ENCODE peak calls at places on chromosomes 11 and 22, in ten cellular contexts. One of them, this sample, is unnamed.

GRCh38 chr11:130511765-130512164 is 63.3 kb downstream of the ADAMTS15 start:
- DNase-seq in Caco-2: no peak
- DNase-seq in endothelial cell of umbilical vein: no peak
- DNase-seq in neuronal stem cell: no peak
- DNase-seq in SJCRH30: no peak
- DNase-seq in AG04450: no peak
- DNase-seq in mucosa of descending colon: no peak
- DNase-seq in effector memory CD4-positive, alpha-beta T cell: no peak
- DNase-seq in fibroblast of mammary gland: peak; percentile 50
- DNase-seq in heart right ventricle: no peak
- DNase-seq in this sample: no peak

GRCh38 chr22:31178859-31179258 is 18.9 kb downstream of the RNF185 start:
- DNase-seq in endothelial cell of umbilical vein: no peak
- DNase-seq in neuronal stem cell: no peak
- DNase-seq in effector memory CD4-positive, alpha-beta T cell: no peak
- DNase-seq in fibroblast of mammary gland: no peak
- DNase-seq in Caco-2: no peak
- DNase-seq in SJCRH30: no peak
- DNase-seq in mucosa of descending colon: no peak
- DNase-seq in AG04450: no peak
- DNase-seq in heart right ventricle: no peak
- DNase-seq in this sample: no peak

GRCh38 chr22:41364955-41365354 is 16.8 kb upstream of the TEF start:
- DNase-seq in endothelial cell of umbilical vein: no peak
- DNase-seq in SJCRH30: no peak
- DNase-seq in AG04450: no peak
- DNase-seq in fibroblast of mammary gland: no peak
- DNase-seq in neuronal stem cell: no peak
- DNase-seq in heart right ventricle: no peak
- DNase-seq in mucosa of descending colon: no peak
- DNase-seq in effector memory CD4-positive, alpha-beta T cell: no peak
- DNase-seq in Caco-2: no peak
- DNase-seq in this sample: no peak

GRCh38 chr11:131677832-131678470 is 307.5 kb downstream of the NTM start:
- DNase-seq in effector memory CD4-positive, alpha-beta T cell: no peak
- DNase-seq in SJCRH30: no peak
- DNase-seq in endothelial cell of umbilical vein: no peak
- DNase-seq in mucosa of descending colon: no peak
- DNase-seq in AG04450: no peak
- DNase-seq in fibroblast of mammary gland: no peak
- DNase-seq in Caco-2: no peak
- DNase-seq in neuronal stem cell: no peak
- DNase-seq in heart right ventricle: no peak
- DNase-seq in this sample: no peak

GRCh38 chr11:62931501-62932278 is 10.5 kb upstream of the CHRM1 start:
- DNase-seq in mucosa of descending colon: no peak
- DNase-seq in fibroblast of mammary gland: peak; percentile 18
- DNase-seq in Caco-2: no peak
- DNase-seq in neuronal stem cell: no peak
- DNase-seq in AG04450: no peak
- DNase-seq in SJCRH30: peak; percentile 44
- DNase-seq in endothelial cell of umbilical vein: no peak
- DNase-seq in effector memory CD4-positive, alpha-beta T cell: no peak
- DNase-seq in heart right ventricle: no peak
- DNase-seq in this sample: no peak

GRCh38 chr11:459511-460220 is 9.6 kb downstream of the PTDSS2 start:
- DNase-seq in SJCRH30: no peak
- DNase-seq in endothelial cell of umbilical vein: no peak
- DNase-seq in AG04450: no peak
- DNase-seq in fibroblast of mammary gland: no peak
- DNase-seq in mucosa of descending colon: no peak
- DNase-seq in neuronal stem cell: no peak
- DNase-seq in effector memory CD4-positive, alpha-beta T cell: no peak
- DNase-seq in Caco-2: no peak
- DNase-seq in heart right ventricle: no peak
- DNase-seq in this sample: no peak

GRCh38 chr22:42622061-42622710 is 7.5 kb upstream of the POLDIP3 start:
- DNase-seq in heart right ventricle: no peak
- DNase-seq in AG04450: no peak
- DNase-seq in SJCRH30: no peak
- DNase-seq in effector memory CD4-positive, alpha-beta T cell: no peak
- DNase-seq in mucosa of descending colon: no peak
- DNase-seq in endothelial cell of umbilical vein: no peak
- DNase-seq in neuronal stem cell: no peak
- DNase-seq in fibroblast of mammary gland: no peak
- DNase-seq in Caco-2: no peak
- DNase-seq in this sample: no peak

GRCh38 chr22:27992294-27993165 is 73.5 kb upstream of the PITPNB start:
- DNase-seq in AG04450: no peak
- DNase-seq in mucosa of descending colon: no peak
- DNase-seq in endothelial cell of umbilical vein: no peak
- DNase-seq in effector memory CD4-positive, alpha-beta T cell: no peak
- DNase-seq in fibroblast of mammary gland: no peak
- DNase-seq in Caco-2: no peak
- DNase-seq in SJCRH30: no peak
- DNase-seq in neuronal stem cell: no peak
- DNase-seq in heart right ventricle: no peak
- DNase-seq in this sample: no peak

GRCh38 chr22:38034278-38034882 is 22.8 kb upstream of the PICK1 start:
- DNase-seq in AG04450: peak; percentile 81
- DNase-seq in fibroblast of mammary gland: peak; percentile 93
- DNase-seq in effector memory CD4-positive, alpha-beta T cell: no peak
- DNase-seq in heart right ventricle: peak; percentile 74
- DNase-seq in mucosa of descending colon: peak; percentile 53
- DNase-seq in SJCRH30: no peak
- DNase-seq in neuronal stem cell: peak; percentile 43
- DNase-seq in endothelial cell of umbilical vein: peak; percentile 77
- DNase-seq in Caco-2: no peak
- DNase-seq in this sample: no peak

GRCh38 chr11:12472401-12473065 is 95.2 kb downstream of the PARVA start:
- DNase-seq in neuronal stem cell: peak; percentile 38
- DNase-seq in Caco-2: no peak
- DNase-seq in AG04450: no peak
- DNase-seq in endothelial cell of umbilical vein: no peak
- DNase-seq in SJCRH30: peak; percentile 78
- DNase-seq in fibroblast of mammary gland: no peak
- DNase-seq in heart right ventricle: no peak
- DNase-seq in effector memory CD4-positive, alpha-beta T cell: no peak
- DNase-seq in mucosa of descending colon: no peak
- DNase-seq in this sample: no peak

GRCh38 chr22:41367680-41368542 is 13.8 kb upstream of the TEF start:
- DNase-seq in neuronal stem cell: no peak
- DNase-seq in AG04450: no peak
- DNase-seq in endothelial cell of umbilical vein: no peak
- DNase-seq in SJCRH30: peak; percentile 52
- DNase-seq in effector memory CD4-positive, alpha-beta T cell: no peak
- DNase-seq in mucosa of descending colon: no peak
- DNase-seq in Caco-2: peak; percentile 27
- DNase-seq in heart right ventricle: peak; percentile 27
- DNase-seq in fibroblast of mammary gland: peak; percentile 12
- DNase-seq in this sample: no peak

GRCh38 chr11:18754308-18754707 is 28.3 kb upstream of the IGSF22 start:
- DNase-seq in Caco-2: no peak
- DNase-seq in fibroblast of mammary gland: no peak
- DNase-seq in heart right ventricle: no peak
- DNase-seq in effector memory CD4-positive, alpha-beta T cell: no peak
- DNase-seq in mucosa of descending colon: no peak
- DNase-seq in SJCRH30: no peak
- DNase-seq in AG04450: no peak
- DNase-seq in endothelial cell of umbilical vein: peak; percentile 7
- DNase-seq in neuronal stem cell: no peak
- DNase-seq in this sample: no peak

GRCh38 chr22:48948575-48949170 is 879.0 kb downstream of the BRD1 start:
- DNase-seq in neuronal stem cell: no peak
- DNase-seq in endothelial cell of umbilical vein: no peak
- DNase-seq in AG04450: no peak
- DNase-seq in heart right ventricle: no peak
- DNase-seq in Caco-2: no peak
- DNase-seq in mucosa of descending colon: no peak
- DNase-seq in fibroblast of mammary gland: no peak
- DNase-seq in SJCRH30: no peak
- DNase-seq in effector memory CD4-positive, alpha-beta T cell: no peak
- DNase-seq in this sample: no peak
- H3K4me3 ChIP-seq in neuronal stem cell: no peak overlapping the region
- H3K4me3 ChIP-seq in endothelial cell of umbilical vein: no peak overlapping the region
- H3K4me3 ChIP-seq in AG04450: no peak overlapping the region
- H3K4me3 ChIP-seq in heart right ventricle: no peak overlapping the region
- H3K4me3 ChIP-seq in Caco-2: no peak overlapping the region
- H3K4me3 ChIP-seq in mucosa of descending colon: no peak overlapping the region
- H3K4me3 ChIP-seq in fibroblast of mammary gland: no peak overlapping the region
- H3K4me3 ChIP-seq in SJCRH30: no peak overlapping the region
- H3K4me3 ChIP-seq in effector memory CD4-positive, alpha-beta T cell: no peak overlapping the region
- H3K4me3 ChIP-seq in this sample: no peak overlapping the region

GRCh38 chr11:111230122-111230465 is 15.4 kb upstream of the POU2AF2 start:
- DNase-seq in effector memory CD4-positive, alpha-beta T cell: no peak
- DNase-seq in endothelial cell of umbilical vein: no peak
- DNase-seq in mucosa of descending colon: peak; percentile 3
- DNase-seq in fibroblast of mammary gland: no peak
- DNase-seq in Caco-2: no peak
- DNase-seq in heart right ventricle: no peak
- DNase-seq in neuronal stem cell: no peak
- DNase-seq in AG04450: no peak
- DNase-seq in SJCRH30: no peak
- DNase-seq in this sample: no peak
- H3K4me3 ChIP-seq in effector memory CD4-positive, alpha-beta T cell: peak overlapping the region; percentile 24
- H3K4me3 ChIP-seq in endothelial cell of umbilical vein: no peak overlapping the region
- H3K4me3 ChIP-seq in mucosa of descending colon: no peak overlapping the region
- H3K4me3 ChIP-seq in fibroblast of mammary gland: peak overlapping the region; percentile 9
- H3K4me3 ChIP-seq in Caco-2: no peak overlapping the region
- H3K4me3 ChIP-seq in heart right ventricle: peak overlapping the region; percentile 62
- H3K4me3 ChIP-seq in neuronal stem cell: no peak overlapping the region
- H3K4me3 ChIP-seq in AG04450: no peak overlapping the region
- H3K4me3 ChIP-seq in SJCRH30: no peak overlapping the region
- H3K4me3 ChIP-seq in this sample: peak overlapping the region; percentile 49

GRCh38 chr11:114178656-114179055 is 117.5 kb upstream of the NNMT start:
- DNase-seq in neuronal stem cell: no peak
- DNase-seq in mucosa of descending colon: no peak
- DNase-seq in SJCRH30: no peak
- DNase-seq in fibroblast of mammary gland: peak; percentile 25
- DNase-seq in Caco-2: no peak
- DNase-seq in AG04450: no peak
- DNase-seq in endothelial cell of umbilical vein: no peak
- DNase-seq in heart right ventricle: no peak
- DNase-seq in effector memory CD4-positive, alpha-beta T cell: no peak
- DNase-seq in this sample: no peak

GRCh38 chr11:114181752-114182151 is 114.4 kb upstream of the NNMT start:
- DNase-seq in endothelial cell of umbilical vein: no peak
- DNase-seq in mucosa of descending colon: no peak
- DNase-seq in Caco-2: no peak
- DNase-seq in neuronal stem cell: no peak
- DNase-seq in effector memory CD4-positive, alpha-beta T cell: no peak
- DNase-seq in fibroblast of mammary gland: no peak
- DNase-seq in heart right ventricle: no peak
- DNase-seq in AG04450: no peak
- DNase-seq in SJCRH30: no peak
- DNase-seq in this sample: no peak

GRCh38 chr11:114181195-114181594 is 115.0 kb upstream of the NNMT start:
- DNase-seq in fibroblast of mammary gland: peak; percentile 20
- DNase-seq in endothelial cell of umbilical vein: no peak
- DNase-seq in AG04450: no peak
- DNase-seq in neuronal stem cell: no peak
- DNase-seq in effector memory CD4-positive, alpha-beta T cell: no peak
- DNase-seq in heart right ventricle: no peak
- DNase-seq in SJCRH30: no peak
- DNase-seq in mucosa of descending colon: no peak
- DNase-seq in Caco-2: no peak
- DNase-seq in this sample: no peak

GRCh38 chr11:114179234-114179941 is 116.8 kb upstream of the NNMT start:
- DNase-seq in mucosa of descending colon: peak; percentile 75
- DNase-seq in neuronal stem cell: no peak
- DNase-seq in fibroblast of mammary gland: peak; percentile 99
- DNase-seq in effector memory CD4-positive, alpha-beta T cell: no peak
- DNase-seq in heart right ventricle: peak; percentile 76
- DNase-seq in endothelial cell of umbilical vein: peak; percentile 97
- DNase-seq in Caco-2: peak; percentile 67
- DNase-seq in SJCRH30: no peak
- DNase-seq in AG04450: no peak
- DNase-seq in this sample: no peak

DNA sequence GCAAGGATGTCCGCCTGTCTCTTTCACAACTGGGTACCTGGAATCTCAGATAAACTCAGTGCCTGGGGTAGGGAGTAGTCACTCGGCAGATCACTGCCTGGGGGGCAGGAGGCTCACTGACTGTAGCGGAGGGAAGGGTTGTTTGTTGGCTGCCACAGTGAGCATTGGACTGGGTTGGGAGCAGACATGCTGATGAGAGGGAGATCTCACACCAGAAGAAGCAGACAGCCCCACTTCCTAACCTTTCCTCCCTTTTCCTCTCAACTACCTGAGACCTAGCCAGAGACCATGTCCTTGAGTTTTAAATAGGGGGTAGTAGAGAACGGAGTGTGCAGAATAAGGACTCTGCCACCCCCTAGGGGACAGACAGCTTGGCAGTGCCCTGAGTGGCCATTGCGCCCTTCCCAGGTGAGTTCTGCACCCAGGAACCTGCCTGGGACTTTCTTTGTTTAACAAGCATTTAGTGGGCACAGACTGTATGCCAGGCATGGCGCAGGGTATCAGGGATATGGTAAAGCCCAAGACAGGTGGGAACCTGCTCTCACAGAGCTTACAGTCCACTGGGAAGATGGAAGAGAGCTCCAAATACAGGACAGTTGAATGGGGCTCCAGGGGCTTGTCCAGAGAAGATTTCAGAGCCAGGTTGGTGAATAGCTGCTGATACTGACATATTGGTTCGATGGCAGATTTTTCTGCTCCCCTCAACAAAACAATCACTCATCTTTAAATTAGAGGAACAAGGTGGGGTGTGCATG is 115.7 kb upstream of the NNMT start:
- DNase-seq in effector memory CD4-positive, alpha-beta T cell: no peak
- DNase-seq in fibroblast of mammary gland: peak; percentile 48
- DNase-seq in SJCRH30: no peak
- DNase-seq in neuronal stem cell: no peak
- DNase-seq in AG04450: no peak
- DNase-seq in endothelial cell of umbilical vein: peak; percentile 59
- DNase-seq in Caco-2: peak; percentile 73
- DNase-seq in heart right ventricle: peak; percentile 72
- DNase-seq in mucosa of descending colon: peak; percentile 87
- DNase-seq in this sample: peak; percentile 28
- H3K4me3 ChIP-seq in effector memory CD4-positive, alpha-beta T cell: no peak overlapping the region
- H3K4me3 ChIP-seq in fibroblast of mammary gland: peak overlapping the region; percentile 51
- H3K4me3 ChIP-seq in SJCRH30: no peak overlapping the region
- H3K4me3 ChIP-seq in neuronal stem cell: no peak overlapping the region
- H3K4me3 ChIP-seq in AG04450: no peak overlapping the region
- H3K4me3 ChIP-seq in endothelial cell of umbilical vein: no peak overlapping the region
- H3K4me3 ChIP-seq in Caco-2: no peak overlapping the region
- H3K4me3 ChIP-seq in heart right ventricle: peak overlapping the region; percentile 38
- H3K4me3 ChIP-seq in mucosa of descending colon: no peak overlapping the region
- H3K4me3 ChIP-seq in this sample: peak overlapping the region; percentile 12

DNA sequence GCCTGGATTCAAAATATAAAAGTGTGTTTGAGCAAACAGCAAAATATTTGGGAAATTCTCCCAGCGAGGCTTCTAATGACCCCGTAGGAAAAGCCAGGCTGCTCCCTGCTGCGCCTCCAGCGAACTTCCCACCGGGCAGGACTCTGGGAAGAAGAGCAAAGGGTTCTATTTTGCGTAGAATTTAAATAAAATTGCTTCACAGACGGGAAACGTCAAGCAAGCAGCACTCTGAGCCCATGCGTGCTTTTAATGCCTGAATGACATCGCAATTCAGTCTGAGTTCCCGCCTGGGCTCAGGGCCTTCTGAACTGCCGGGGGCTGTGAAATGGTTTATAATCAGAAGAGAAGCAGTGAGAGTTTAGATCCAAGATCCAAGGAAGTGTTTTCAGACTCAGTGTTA is 775.1 kb downstream of the BRD1 start:
- DNase-seq in AG04450: no peak
- DNase-seq in heart right ventricle: no peak
- DNase-seq in endothelial cell of umbilical vein: no peak
- DNase-seq in SJCRH30: no peak
- DNase-seq in effector memory CD4-positive, alpha-beta T cell: no peak
- DNase-seq in neuronal stem cell: no peak
- DNase-seq in mucosa of descending colon: no peak
- DNase-seq in fibroblast of mammary gland: no peak
- DNase-seq in Caco-2: no peak
- DNase-seq in this sample: no peak
- H3K4me3 ChIP-seq in AG04450: no peak overlapping the region
- H3K4me3 ChIP-seq in heart right ventricle: peak overlapping the region; percentile 34
- H3K4me3 ChIP-seq in endothelial cell of umbilical vein: no peak overlapping the region
- H3K4me3 ChIP-seq in SJCRH30: no peak overlapping the region
- H3K4me3 ChIP-seq in effector memory CD4-positive, alpha-beta T cell: peak overlapping the region; percentile 43
- H3K4me3 ChIP-seq in neuronal stem cell: no peak overlapping the region
- H3K4me3 ChIP-seq in mucosa of descending colon: no peak overlapping the region
- H3K4me3 ChIP-seq in fibroblast of mammary gland: no peak overlapping the region
- H3K4me3 ChIP-seq in Caco-2: no peak overlapping the region
- H3K4me3 ChIP-seq in this sample: peak overlapping the region; percentile 39

This sample was measured in naive thymus-derived CD4-positive, alpha-beta T cell.